ENCODE peak calls at places on chromosome 2, in eight cellular contexts. E is astrocyte of the spinal cord, V is nephron progenitor cell, T is tibial artery, U is BE2C, B is RWPE1, W is AG09309, F is sigmoid colon. M is an unnamed sample.

GRCh38 chr2:3637311-3637675 is 20.7 kb upstream of the ALLC start:
- DNase-seq in B (no peak), F (peak; percentile 12), V (no peak), W (no peak), T (peak; percentile 3), E (no peak), U (no peak), M (no peak)

GRCh38 chr2:18119883-18120282 is 241.4 kb downstream of the KCNS3 start:
- DNase-seq in E (peak; percentile 71), T (no peak), B (no peak), W (peak; percentile 86), F (peak; percentile 66), U (no peak), V (no peak), M (no peak)

GRCh38 chr2:178306351-178307073 is 112.2 kb downstream of the OSBPL6 start:
- DNase-seq in T (no peak), B (peak; percentile 28), V (peak; percentile 60), U (peak; percentile 50), W (no peak), E (peak; percentile 14), F (no peak), M (peak; percentile 12)

GRCh38 chr2:62458206-62459035 is 47.6 kb downstream of the TMEM17 start:
- DNase-seq in E (no peak), W (no peak), B (peak; percentile 28), T (no peak), F (no peak), U (no peak), V (no peak), M (no peak)

GRCh38 chr2:67290451-67290991 is 106.6 kb upstream of the ETAA1 start:
- DNase-seq in E (peak; percentile 70), B (peak; percentile 81), W (peak; percentile 62), T (no peak), U (no peak), F (no peak), V (no peak), M (no peak)

GRCh38 chr2:231929961-231930600 is 3.9 kb upstream of the NPPC start:
- DNase-seq in B (no peak), T (no peak), E (no peak), F (peak; percentile 89), V (peak; percentile 46), W (no peak), U (peak; percentile 52), M (no peak)

GRCh38 chr2:43020296-43020695 is 206.1 kb downstream of the ZFP36L2 start:
- DNase-seq in W (no peak), E (no peak), T (no peak), U (no peak), F (no peak), B (no peak), V (no peak), M (no peak)

GRCh38 chr2:29783696-29784095 is 137.7 kb downstream of the ALK start:
- DNase-seq in F (no peak), E (no peak), B (no peak), T (no peak), U (no peak), W (no peak), V (no peak), M (no peak)

GRCh38 chr2:17101596-17101995 is 416.6 kb downstream of the RAD51AP2 start:
- DNase-seq in U (no peak), V (no peak), T (no peak), E (no peak), B (no peak), W (no peak), F (no peak), M (no peak)

GRCh38 chr2:85804583-85804982 is 50.8 kb downstream of the ATOH8 start:
- DNase-seq in W (no peak), V (no peak), T (no peak), B (peak; percentile 54), F (peak; percentile 57), E (no peak), U (no peak), M (no peak)

GRCh38 chr2:186308347-186308746 is 177.7 kb upstream of the ZC3H15 start:
- DNase-seq in U (no peak), F (no peak), B (peak; percentile 8), T (no peak), V (no peak), E (peak; percentile 13), W (no peak), M (no peak)

GRCh38 chr2:236178921-236179652 is 10.9 kb upstream of the GBX2 start:
- DNase-seq in B (no peak), W (no peak), U (no peak), V (no peak), F (no peak), E (no peak), T (no peak), M (no peak)

GRCh38 chr2:37378411-37378810 is 34.0 kb downstream of the QPCT start:
- DNase-seq in B (peak; percentile 73), W (peak; percentile 59), V (no peak), T (no peak), F (no peak), E (peak; percentile 71), U (no peak), M (no peak)

GRCh38 chr2:207163815-207164747 is 1.7 kb downstream of the KLF7 start:
- DNase-seq in B (no peak), E (peak; percentile 59), U (peak; percentile 40), F (peak; percentile 85), W (no peak), T (peak; percentile 79), V (peak; percentile 30), M (peak; percentile 14)

GRCh38 chr2:20614201-20615045 is 36.5 kb downstream of the HS1BP3 start:
- DNase-seq in E (peak; percentile 90), V (no peak), W (no peak), T (peak; percentile 69), F (peak; percentile 72), U (peak; percentile 2), B (no peak), M (no peak)

GRCh38 chr2:222861411-222862067 is 703 bp downstream of the ACSL3 start:
- DNase-seq in F (peak; percentile 76), E (peak; percentile 32), T (peak; percentile 28), W (no peak), B (no peak), U (peak; percentile 24), V (no peak), M (peak; percentile 32)

GRCh38 chr2:150034665-150035064 is 447.1 kb upstream of the MMADHC start:
- DNase-seq in B (no peak), E (no peak), W (no peak), T (no peak), F (no peak), U (no peak), V (no peak), M (no peak)

GRCh38 chr2:191836471-191836852 is 10.4 kb downstream of the CAVIN2 start:
- DNase-seq in W (no peak), F (no peak), U (no peak), T (no peak), V (no peak), B (no peak), E (no peak), M (no peak)

GRCh38 chr2:191835100-191835499 is 11.8 kb downstream of the CAVIN2 start:
- DNase-seq in U (no peak), V (no peak), W (no peak), T (no peak), B (no peak), F (no peak), E (no peak), M (no peak)

GRCh38 chr2:191836853-191837769 is 9.8 kb downstream of the CAVIN2 start:
- DNase-seq in F (no peak), U (no peak), W (no peak), V (no peak), B (no peak), E (no peak), T (no peak), M (no peak)

GRCh38 chr2:191833356-191833755 is 13.5 kb downstream of the CAVIN2 start:
- DNase-seq in E (no peak), F (no peak), U (no peak), W (no peak), V (no peak), B (no peak), T (no peak), M (no peak)

DNA sequence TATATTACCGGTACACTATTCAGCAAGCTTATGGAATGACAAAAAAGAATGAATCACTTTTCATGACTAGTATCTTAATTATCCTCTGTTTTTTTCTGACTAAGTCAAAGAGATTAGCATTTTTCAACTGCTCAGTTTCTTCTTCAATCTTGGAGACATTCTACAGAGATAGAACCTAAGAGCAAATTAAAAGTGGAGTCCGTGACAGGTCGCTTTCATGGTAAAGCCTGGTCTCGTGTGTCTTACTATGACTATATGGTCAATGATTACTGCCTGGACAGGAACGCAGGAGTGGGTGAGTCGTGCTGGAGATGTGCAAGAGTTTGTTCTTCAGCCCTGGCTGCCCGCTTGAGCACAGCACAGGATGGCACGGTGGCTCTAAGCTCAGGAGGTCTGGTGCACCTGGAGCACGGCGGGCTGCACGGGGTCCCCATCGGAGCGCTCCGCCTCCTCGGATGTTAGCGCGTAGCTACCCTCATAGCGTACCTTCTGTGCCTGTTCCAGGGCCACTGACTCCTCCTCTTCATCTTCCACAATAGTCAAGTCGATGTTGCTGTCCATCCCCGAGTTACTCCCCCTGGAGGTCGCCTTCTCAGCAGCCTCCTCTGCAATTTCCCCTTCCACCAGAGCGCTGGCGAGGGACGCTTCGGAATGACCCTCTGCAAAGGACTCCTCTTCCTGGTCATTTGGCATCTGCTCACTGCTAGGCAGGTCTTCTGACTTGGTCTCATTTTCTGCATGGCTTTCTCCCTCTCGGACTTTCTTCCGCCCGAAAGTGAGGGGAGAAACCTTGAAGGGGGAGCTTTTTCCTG is 11.1 kb downstream of the CAVIN2 start:
- DNase-seq in B (peak; percentile 8), V (no peak), F (no peak), U (no peak), T (no peak), W (no peak), E (peak; percentile 19), M (no peak)
- TF ChIP-seq CTCF in B (no peak), V (no peak), F (no peak), U (no peak), T (no peak), W (no peak), E (no peak), M (no peak)

DNA sequence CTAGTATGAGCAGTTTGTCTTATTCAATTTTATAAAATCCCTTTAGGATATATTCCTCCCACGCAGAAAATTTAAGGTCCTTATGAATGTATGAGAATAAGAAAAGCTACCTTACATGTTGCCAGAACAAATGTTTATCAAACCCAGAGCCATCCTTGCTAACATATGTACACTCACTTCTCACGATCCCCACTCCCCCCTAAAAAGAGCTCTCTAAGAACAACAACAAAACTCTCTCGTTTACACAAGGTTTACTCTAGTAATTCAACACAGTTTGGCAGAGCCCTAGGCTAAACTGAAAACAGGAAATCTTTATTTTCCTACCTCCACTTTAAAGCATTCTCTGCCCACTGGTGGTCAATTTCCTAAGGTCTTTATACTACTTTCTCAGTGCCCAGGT is 504.9 kb downstream of the ZEB2 start:
- DNase-seq in V (no peak), F (no peak), B (no peak), T (no peak), E (peak; percentile 10), U (no peak), W (no peak), M (no peak)
- TF ChIP-seq CTCF in V (no peak), F (no peak), B (no peak), T (no peak), E (no peak), U (no peak), W (no peak), M (no peak)

GRCh38 chr2:127531133-127531709 is 4.3 kb upstream of the MYO7B start:
- DNase-seq in F (no peak), B (peak; percentile 26), W (no peak), V (no peak), U (no peak), E (no peak), T (no peak), M (no peak)
- TF ChIP-seq CTCF in F (no peak), B (no peak), W (no peak), V (no peak), U (peak; percentile 5), E (no peak), T (no peak), M (no peak)

GRCh38 chr2:238847841-238848565 is at the start of gene TWIST2:
- DNase-seq in V (peak; percentile 72), B (peak; percentile 85), T (peak; percentile 90), F (peak; percentile 96), E (peak; percentile 91), W (peak; percentile 91), U (no peak), M (no peak)
- TF ChIP-seq CTCF in V (no peak), B (peak; percentile 16), T (no peak), F (no peak), E (peak; percentile 31), W (peak; percentile 20), U (no peak), M (no peak)